ENCODE peak calls at places on chromosomes 3 and 15, in five cellular contexts. I, F, S, D and O are unnamed samples.

GRCh38 chr3:136432685-136433084 is 182.5 kb downstream of the PCCB start:
- DNase-seq in S (no peak), I (no peak), F (no peak), D (no peak), O (no peak)

GRCh38 chr3:76147846-76148245 is 362.5 kb upstream of the ZNF717 start:
- DNase-seq in S (no peak), F (no peak), D (no peak), I (no peak), O (no peak)

GRCh38 chr3:89049119-89049518 is 58.3 kb upstream of the EPHA3 start:
- DNase-seq in D (no peak), S (peak), F (no peak), I (no peak), O (no peak)

GRCh38 chr3:152444029-152444641 is 175.4 kb downstream of the MBNL1 start:
- DNase-seq in I (no peak), S (no peak), D (no peak), F (no peak), O (no peak)

GRCh38 chr15:59997070-59997701 is 6.9 kb upstream of the FOXB1 start:
- DNase-seq in F (no peak), D (no peak), S (peak), I (no peak), O (no peak)

GRCh38 chr15:67906382-67906781 is 66.5 kb upstream of the RNU6-1 start:
- DNase-seq in D (no peak), F (no peak), S (no peak), I (no peak), O (no peak)

GRCh38 chr3:94028093-94028837 is at the start of gene STX19:
- DNase-seq in I (no peak), S (no peak), D (no peak), F (no peak), O (no peak)

GRCh38 chr15:35622641-35623340 is 76.8 kb upstream of the DPH6 start:
- DNase-seq in I (no peak), F (no peak), D (no peak), S (no peak), O (no peak)

GRCh38 chr3:126358038-126358815 is 1.0 kb upstream of the KLF15 start:
- DNase-seq in F (no peak), D (no peak), S (peak), I (peak), O (no peak)

GRCh38 chr3:59046839-59047238 is 3.0 kb downstream of the CFAP20DC start:
- DNase-seq in D (no peak), F (no peak), I (no peak), S (no peak), O (no peak)

GRCh38 chr15:45089712-45090373 is 24.1 kb downstream of the DUOX2 start:
- DNase-seq in S (no peak), I (no peak), D (no peak), F (no peak), O (no peak)

GRCh38 chr3:131072845-131073244 is 46.2 kb downstream of the NEK11 start:
- DNase-seq in S (no peak), F (no peak), I (peak), D (no peak), O (peak)

GRCh38 chr3:55330355-55330754 is 156.8 kb downstream of the WNT5A start:
- DNase-seq in I (no peak), S (no peak), F (peak), D (no peak), O (no peak)

GRCh38 chr3:32575451-32575850 is 4.8 kb upstream of the DYNC1LI1 start:
- DNase-seq in I (no peak), S (no peak), F (no peak), D (no peak), O (no peak)

GRCh38 chr3:89098964-89099585 is 8.3 kb upstream of the EPHA3 start:
- DNase-seq in S (peak), I (no peak), F (no peak), D (peak), O (peak)

GRCh38 chr3:183185696-183186095 is 23.2 kb upstream of the LAMP3 start:
- DNase-seq in I (no peak), S (no peak), F (no peak), D (no peak), O (no peak)

GRCh38 chr3:100256724-100257123 is 4.1 kb upstream of the TBC1D23 start:
- DNase-seq in I (no peak), D (no peak), S (no peak), F (no peak), O (no peak)

GRCh38 chr3:71128951-71129350 is 454.6 kb downstream of the FOXP1 start:
- DNase-seq in S (no peak), I (no peak), F (no peak), D (no peak), O (no peak)

DNA sequence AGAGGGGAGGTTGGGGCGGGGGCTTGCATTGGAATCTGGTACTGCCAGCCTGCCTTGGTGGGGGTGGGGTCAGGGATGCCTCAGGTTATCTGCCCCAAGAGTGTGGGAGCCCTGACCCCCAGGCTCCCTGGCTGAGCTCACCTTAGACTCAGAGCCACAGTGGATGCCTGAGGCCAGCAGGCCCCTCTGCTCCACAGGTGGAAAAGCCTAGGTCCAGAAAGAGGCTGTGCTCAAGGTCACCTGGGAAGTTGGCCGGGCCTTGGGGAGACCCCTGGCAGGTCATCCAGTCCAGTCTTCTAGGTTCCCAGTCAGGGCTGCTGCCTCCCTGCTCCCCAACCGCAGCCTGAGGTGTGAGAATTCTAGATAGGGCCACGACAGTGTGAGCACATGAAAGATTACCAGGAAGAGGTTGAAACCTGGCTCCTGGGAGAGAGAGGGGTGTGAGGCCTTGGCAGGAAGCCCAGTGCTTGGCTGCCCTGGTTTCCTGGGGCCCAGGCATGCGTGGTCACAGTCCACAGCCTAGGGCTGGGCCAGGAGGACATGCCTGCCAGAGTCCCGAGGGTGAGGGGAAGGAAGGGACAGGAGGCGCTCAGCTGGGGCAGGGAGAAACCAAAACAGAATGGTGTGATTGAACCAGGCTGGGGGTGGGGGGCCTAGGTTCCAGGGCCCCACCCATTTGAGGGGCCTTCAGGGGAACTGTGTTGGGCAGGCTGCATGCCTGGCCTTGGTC is 4.9 kb downstream of the HDAC11 start:
- DNase-seq in F (peak), S (no peak), I (peak), D (peak), O (no peak)
- TF ChIP-seq EP300 in F (no peak), S (no peak), I (no peak), D (no peak), O (no peak)

GRCh38 chr15:25689592-25689991 is 173.5 kb downstream of the ATP10A start:
- DNase-seq in I (peak), S (no peak), D (no peak), F (no peak), O (peak)
- TF ChIP-seq CTCF in I (no peak), S (peak), D (no peak), F (no peak), O (no peak)

GRCh38 chr15:58486062-58486461 is 54.3 kb downstream of the LIPC start:
- DNase-seq in F (no peak), I (no peak), S (no peak), D (no peak), O (no peak)

GRCh38 chr15:58487724-58488120 is 55.9 kb downstream of the LIPC start:
- DNase-seq in S (no peak), I (no peak), D (no peak), F (no peak), O (no peak)

GRCh38 chr15:58486564-58486963 is 54.8 kb downstream of the LIPC start:
- DNase-seq in S (no peak), F (no peak), I (no peak), D (no peak), O (no peak)

GRCh38 chr15:58489289-58489688 is 57.5 kb downstream of the LIPC start:
- DNase-seq in S (no peak), F (no peak), I (no peak), D (no peak), O (no peak)

GRCh38 chr15:58487041-58487723 is 55.4 kb downstream of the LIPC start:
- DNase-seq in D (no peak), S (no peak), I (no peak), F (no peak), O (no peak)
- TF ChIP-seq EP300 in D (no peak), S (no peak), I (no peak), F (no peak), O (no peak)

GRCh38 chr15:39438795-39439577 is 141.9 kb upstream of the THBS1 start:
- DNase-seq in F (no peak), I (no peak), D (no peak), S (no peak), O (no peak)
- TF ChIP-seq CTCF in F (no peak), I (no peak), D (no peak), S (no peak), O (no peak)